ENCODE peak calls at places on chromosomes 6 and 20, in seven cellular contexts. One of them, this sample, is unnamed.
A peak's percentile ranks its signal among the peaks of the same experiment; 100 is the strongest.

GRCh38 chr6:34462561-34462971 is 3.3 kb upstream of the PACSIN1 start:
- DNase-seq in CD8-positive, alpha-beta T cell: no peak
- DNase-seq in GM23338: peak; percentile 77
- DNase-seq in HFF-Myc: no peak
- DNase-seq in fibroblast of mammary gland: peak; percentile 12
- DNase-seq in uterus: no peak
- DNase-seq in AG10803: peak; percentile 13
- DNase-seq in this sample: no peak

GRCh38 chr6:170480045-170480714 is 72.9 kb downstream of the PSMB1 start:
- DNase-seq in GM23338: peak; percentile 56
- DNase-seq in AG10803: no peak
- DNase-seq in HFF-Myc: no peak
- DNase-seq in fibroblast of mammary gland: peak; percentile 34
- DNase-seq in CD8-positive, alpha-beta T cell: no peak
- DNase-seq in uterus: no peak
- DNase-seq in this sample: no peak

GRCh38 chr6:28885149-28885738 is 38.5 kb downstream of the TRIM27 start:
- DNase-seq in CD8-positive, alpha-beta T cell: no peak
- DNase-seq in fibroblast of mammary gland: no peak
- DNase-seq in AG10803: no peak
- DNase-seq in uterus: no peak
- DNase-seq in GM23338: peak; percentile 31
- DNase-seq in HFF-Myc: no peak
- DNase-seq in this sample: no peak

GRCh38 chr20:25580711-25581110 is 4.6 kb downstream of the NINL start:
- DNase-seq in fibroblast of mammary gland: peak; percentile 54
- DNase-seq in uterus: no peak
- DNase-seq in HFF-Myc: no peak
- DNase-seq in GM23338: no peak
- DNase-seq in AG10803: peak; percentile 43
- DNase-seq in CD8-positive, alpha-beta T cell: no peak
- DNase-seq in this sample: no peak

GRCh38 chr20:24909086-24909780 is 39.8 kb upstream of the CST7 start:
- DNase-seq in fibroblast of mammary gland: no peak
- DNase-seq in GM23338: no peak
- DNase-seq in uterus: no peak
- DNase-seq in AG10803: no peak
- DNase-seq in CD8-positive, alpha-beta T cell: no peak
- DNase-seq in HFF-Myc: no peak
- DNase-seq in this sample: no peak

GRCh38 chr6:116156405-116157326 is 30.7 kb upstream of the COL10A1 start:
- DNase-seq in uterus: no peak
- DNase-seq in fibroblast of mammary gland: no peak
- DNase-seq in HFF-Myc: no peak
- DNase-seq in GM23338: no peak
- DNase-seq in CD8-positive, alpha-beta T cell: no peak
- DNase-seq in AG10803: no peak
- DNase-seq in this sample: no peak

GRCh38 chr6:87716928-87717655 is 15.1 kb upstream of the AKIRIN2 start:
- DNase-seq in GM23338: no peak
- DNase-seq in uterus: no peak
- DNase-seq in HFF-Myc: no peak
- DNase-seq in CD8-positive, alpha-beta T cell: no peak
- DNase-seq in AG10803: no peak
- DNase-seq in fibroblast of mammary gland: no peak
- DNase-seq in this sample: no peak

GRCh38 chr6:137873273-137873762 is 6.3 kb downstream of the TNFAIP3 start:
- DNase-seq in GM23338: peak; percentile 24
- DNase-seq in HFF-Myc: peak; percentile 50
- DNase-seq in uterus: peak; percentile 74
- DNase-seq in AG10803: peak; percentile 90
- DNase-seq in fibroblast of mammary gland: peak; percentile 98
- DNase-seq in CD8-positive, alpha-beta T cell: peak; percentile 54
- DNase-seq in this sample: peak; percentile 93

GRCh38 chr20:42276718-42277117 is 658.5 kb upstream of the CHD6 start:
- DNase-seq in uterus: no peak
- DNase-seq in AG10803: no peak
- DNase-seq in GM23338: no peak
- DNase-seq in CD8-positive, alpha-beta T cell: no peak
- DNase-seq in HFF-Myc: no peak
- DNase-seq in fibroblast of mammary gland: no peak
- DNase-seq in this sample: no peak

GRCh38 chr6:154245542-154245941 is 111.1 kb downstream of the IPCEF1 start:
- DNase-seq in GM23338: no peak
- DNase-seq in fibroblast of mammary gland: no peak
- DNase-seq in CD8-positive, alpha-beta T cell: no peak
- DNase-seq in HFF-Myc: no peak
- DNase-seq in uterus: no peak
- DNase-seq in AG10803: no peak
- DNase-seq in this sample: no peak

GRCh38 chr6:135739288-135739687 is 112.2 kb upstream of the PDE7B start:
- DNase-seq in fibroblast of mammary gland: peak; percentile 69
- DNase-seq in uterus: no peak
- DNase-seq in HFF-Myc: no peak
- DNase-seq in AG10803: peak; percentile 40
- DNase-seq in CD8-positive, alpha-beta T cell: no peak
- DNase-seq in GM23338: no peak
- DNase-seq in this sample: peak; percentile 55

GRCh38 chr6:46974786-46975185 is 53.0 kb upstream of the ADGRF5 start:
- DNase-seq in AG10803: no peak
- DNase-seq in GM23338: no peak
- DNase-seq in uterus: no peak
- DNase-seq in CD8-positive, alpha-beta T cell: no peak
- DNase-seq in HFF-Myc: no peak
- DNase-seq in fibroblast of mammary gland: no peak
- DNase-seq in this sample: no peak

GRCh38 chr6:48111143-48111506 is at the start of gene PTCHD4:
- DNase-seq in GM23338: peak; percentile 59
- DNase-seq in AG10803: peak; percentile 33
- DNase-seq in HFF-Myc: peak; percentile 58
- DNase-seq in fibroblast of mammary gland: peak; percentile 69
- DNase-seq in uterus: no peak
- DNase-seq in CD8-positive, alpha-beta T cell: no peak
- DNase-seq in this sample: peak; percentile 7

GRCh38 chr6:148398244-148398643 is 55.6 kb downstream of the SASH1 start:
- DNase-seq in uterus: no peak
- DNase-seq in CD8-positive, alpha-beta T cell: no peak
- DNase-seq in GM23338: no peak
- DNase-seq in fibroblast of mammary gland: no peak
- DNase-seq in AG10803: no peak
- DNase-seq in HFF-Myc: no peak
- DNase-seq in this sample: no peak

GRCh38 chr6:82959385-82959941 is 106.2 kb downstream of the UBE3D start:
- DNase-seq in uterus: no peak
- DNase-seq in GM23338: peak; percentile 89
- DNase-seq in AG10803: peak; percentile 96
- DNase-seq in CD8-positive, alpha-beta T cell: no peak
- DNase-seq in fibroblast of mammary gland: peak; percentile 31
- DNase-seq in HFF-Myc: no peak
- DNase-seq in this sample: peak; percentile 70

GRCh38 chr20:9400371-9401025 is 113.9 kb upstream of the LAMP5 start:
- DNase-seq in HFF-Myc: no peak
- DNase-seq in CD8-positive, alpha-beta T cell: no peak
- DNase-seq in AG10803: peak; percentile 20
- DNase-seq in uterus: no peak
- DNase-seq in GM23338: no peak
- DNase-seq in fibroblast of mammary gland: no peak
- DNase-seq in this sample: no peak

GRCh38 chr6:153994004-153994403 is 45.0 kb upstream of the OPRM1 start:
- DNase-seq in AG10803: no peak
- DNase-seq in GM23338: no peak
- DNase-seq in fibroblast of mammary gland: no peak
- DNase-seq in uterus: no peak
- DNase-seq in CD8-positive, alpha-beta T cell: no peak
- DNase-seq in HFF-Myc: no peak
- DNase-seq in this sample: no peak

GRCh38 chr6:154520280-154520679 is 9.8 kb upstream of the CNKSR3 start:
- DNase-seq in CD8-positive, alpha-beta T cell: no peak
- DNase-seq in AG10803: no peak
- DNase-seq in uterus: no peak
- DNase-seq in GM23338: no peak
- DNase-seq in fibroblast of mammary gland: no peak
- DNase-seq in HFF-Myc: no peak
- DNase-seq in this sample: no peak

GRCh38 chr6:72849346-72849745 is 227.5 kb downstream of the KCNQ5 start:
- DNase-seq in CD8-positive, alpha-beta T cell: no peak
- DNase-seq in uterus: no peak
- DNase-seq in fibroblast of mammary gland: no peak
- DNase-seq in HFF-Myc: no peak
- DNase-seq in AG10803: no peak
- DNase-seq in GM23338: no peak
- DNase-seq in this sample: no peak

GRCh38 chr6:4460595-4461475 is 315.4 kb upstream of the CDYL start:
- DNase-seq in HFF-Myc: peak; percentile 42
- DNase-seq in CD8-positive, alpha-beta T cell: no peak
- DNase-seq in AG10803: peak; percentile 76
- DNase-seq in uterus: peak; percentile 85
- DNase-seq in fibroblast of mammary gland: peak; percentile 85
- DNase-seq in GM23338: no peak
- DNase-seq in this sample: no peak

GRCh38 chr6:132972971-132973370 is 158.6 kb downstream of the RPS12 start:
- DNase-seq in CD8-positive, alpha-beta T cell: no peak
- DNase-seq in fibroblast of mammary gland: no peak
- DNase-seq in AG10803: no peak
- DNase-seq in HFF-Myc: no peak
- DNase-seq in uterus: no peak
- DNase-seq in GM23338: no peak
- DNase-seq in this sample: no peak

GRCh38 chr6:142960098-142960497 is 15.1 kb upstream of the HIVEP2 start:
- DNase-seq in AG10803: peak; percentile 31
- DNase-seq in GM23338: no peak
- DNase-seq in uterus: no peak
- DNase-seq in CD8-positive, alpha-beta T cell: no peak
- DNase-seq in fibroblast of mammary gland: peak; percentile 82
- DNase-seq in HFF-Myc: no peak
- DNase-seq in this sample: no peak

GRCh38 chr6:153129873-153130514 is 1.1 kb downstream of the RGS17 start:
- DNase-seq in HFF-Myc: no peak
- DNase-seq in fibroblast of mammary gland: no peak
- DNase-seq in CD8-positive, alpha-beta T cell: no peak
- DNase-seq in uterus: no peak
- DNase-seq in AG10803: no peak
- DNase-seq in GM23338: peak; percentile 38
- DNase-seq in this sample: no peak

GRCh38 chr20:22492497-22492896 is 91.9 kb downstream of the FOXA2 start:
- DNase-seq in CD8-positive, alpha-beta T cell: no peak
- DNase-seq in fibroblast of mammary gland: no peak
- DNase-seq in AG10803: no peak
- DNase-seq in GM23338: no peak
- DNase-seq in uterus: no peak
- DNase-seq in HFF-Myc: no peak
- DNase-seq in this sample: no peak

GRCh38 chr6:15399651-15400470 is 154.0 kb downstream of the JARID2 start:
- DNase-seq in GM23338: no peak
- DNase-seq in fibroblast of mammary gland: peak; percentile 82
- DNase-seq in CD8-positive, alpha-beta T cell: no peak
- DNase-seq in HFF-Myc: peak; percentile 69
- DNase-seq in AG10803: peak; percentile 79
- DNase-seq in uterus: peak; percentile 76
- DNase-seq in this sample: no peak

GRCh38 chr6:10384719-10385511 is 30.0 kb downstream of the TFAP2A start:
- DNase-seq in uterus: no peak
- DNase-seq in CD8-positive, alpha-beta T cell: no peak
- DNase-seq in GM23338: peak; percentile 43
- DNase-seq in fibroblast of mammary gland: no peak
- DNase-seq in HFF-Myc: no peak
- DNase-seq in AG10803: no peak
- DNase-seq in this sample: no peak

GRCh38 chr6:10383312-10384063 is 31.4 kb downstream of the TFAP2A start:
- DNase-seq in CD8-positive, alpha-beta T cell: no peak
- DNase-seq in GM23338: peak; percentile 50
- DNase-seq in AG10803: no peak
- DNase-seq in HFF-Myc: no peak
- DNase-seq in fibroblast of mammary gland: no peak
- DNase-seq in uterus: no peak
- DNase-seq in this sample: no peak

GRCh38 chr6:10382728-10383127 is 32.1 kb downstream of the TFAP2A start:
- DNase-seq in fibroblast of mammary gland: no peak
- DNase-seq in HFF-Myc: no peak
- DNase-seq in CD8-positive, alpha-beta T cell: no peak
- DNase-seq in GM23338: no peak
- DNase-seq in uterus: no peak
- DNase-seq in AG10803: no peak
- DNase-seq in this sample: no peak

GRCh38 chr6:10384333-10384718 is 30.5 kb downstream of the TFAP2A start:
- DNase-seq in GM23338: no peak
- DNase-seq in HFF-Myc: no peak
- DNase-seq in CD8-positive, alpha-beta T cell: no peak
- DNase-seq in fibroblast of mammary gland: no peak
- DNase-seq in uterus: no peak
- DNase-seq in AG10803: no peak
- DNase-seq in this sample: no peak

GRCh38 chr6:10384064-10384317 is 30.9 kb downstream of the TFAP2A start:
- DNase-seq in GM23338: no peak
- DNase-seq in fibroblast of mammary gland: no peak
- DNase-seq in CD8-positive, alpha-beta T cell: no peak
- DNase-seq in HFF-Myc: no peak
- DNase-seq in AG10803: no peak
- DNase-seq in uterus: no peak
- DNase-seq in this sample: no peak
- H3K4me3 ChIP-seq in GM23338: peak overlapping the region; percentile 49
- H3K4me3 ChIP-seq in fibroblast of mammary gland: no peak overlapping the region
- H3K4me3 ChIP-seq in CD8-positive, alpha-beta T cell: no peak overlapping the region
- H3K4me3 ChIP-seq in HFF-Myc: no peak overlapping the region
- H3K4me3 ChIP-seq in AG10803: no peak overlapping the region
- H3K4me3 ChIP-seq in uterus: no peak overlapping the region
- H3K4me3 ChIP-seq in this sample: no peak overlapping the region

DNA sequence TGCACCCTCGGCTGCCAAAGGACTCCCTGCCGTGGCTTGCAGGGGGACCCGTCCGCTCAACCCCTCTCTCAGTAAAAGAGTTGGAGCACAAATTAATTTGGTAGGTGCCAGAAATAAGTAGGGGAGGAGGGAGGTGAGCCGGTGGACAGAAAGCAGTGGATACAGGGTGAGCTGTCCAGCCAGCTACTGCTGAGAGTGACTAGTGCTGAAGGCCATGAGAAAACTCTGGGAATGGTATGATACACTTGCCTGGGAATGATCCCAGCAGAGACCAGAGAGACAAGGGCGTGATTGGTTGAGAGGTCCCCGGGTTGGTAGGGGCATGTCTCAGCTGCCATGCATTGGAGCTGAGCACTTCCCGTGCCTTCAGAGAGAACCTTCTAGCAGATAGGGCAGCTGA is 15.7 kb downstream of the FOXQ1 start:
- DNase-seq in uterus: no peak
- DNase-seq in GM23338: no peak
- DNase-seq in HFF-Myc: no peak
- DNase-seq in AG10803: no peak
- DNase-seq in CD8-positive, alpha-beta T cell: no peak
- DNase-seq in fibroblast of mammary gland: no peak
- DNase-seq in this sample: no peak
- TF ChIP-seq CTCF in uterus: no peak
- TF ChIP-seq CTCF in GM23338: no peak
- TF ChIP-seq CTCF in HFF-Myc: no peak
- TF ChIP-seq CTCF in AG10803: no peak
- TF ChIP-seq CTCF in CD8-positive, alpha-beta T cell: no peak
- TF ChIP-seq CTCF in fibroblast of mammary gland: no peak
- TF ChIP-seq CTCF in this sample: no peak

GRCh38 chr6:79042799-79043126 is 35.3 kb downstream of the PHIP start:
- DNase-seq in HFF-Myc: no peak
- DNase-seq in CD8-positive, alpha-beta T cell: no peak
- DNase-seq in GM23338: no peak
- DNase-seq in fibroblast of mammary gland: no peak
- DNase-seq in uterus: no peak
- DNase-seq in AG10803: no peak
- DNase-seq in this sample: no peak
- H3K4me3 ChIP-seq in HFF-Myc: no peak overlapping the region
- H3K4me3 ChIP-seq in CD8-positive, alpha-beta T cell: no peak overlapping the region
- H3K4me3 ChIP-seq in GM23338: no peak overlapping the region
- H3K4me3 ChIP-seq in fibroblast of mammary gland: no peak overlapping the region
- H3K4me3 ChIP-seq in uterus: no peak overlapping the region
- H3K4me3 ChIP-seq in AG10803: no peak overlapping the region
- H3K4me3 ChIP-seq in this sample: no peak overlapping the region

GRCh38 chr20:3250091-3250504 is 11.1 kb upstream of the SLC4A11 start:
- DNase-seq in GM23338: peak; percentile 95
- DNase-seq in uterus: no peak
- DNase-seq in fibroblast of mammary gland: no peak
- DNase-seq in CD8-positive, alpha-beta T cell: no peak
- DNase-seq in AG10803: no peak
- DNase-seq in HFF-Myc: no peak
- DNase-seq in this sample: no peak
- TF ChIP-seq CTCF in GM23338: peak; percentile 73
- TF ChIP-seq CTCF in uterus: no peak
- TF ChIP-seq CTCF in fibroblast of mammary gland: peak; percentile 23
- TF ChIP-seq CTCF in CD8-positive, alpha-beta T cell: no peak
- TF ChIP-seq CTCF in AG10803: peak; percentile 9
- TF ChIP-seq CTCF in HFF-Myc: peak; percentile 25
- TF ChIP-seq CTCF in this sample: peak; percentile 1